ENCODE peak calls at places on chromosomes 6 and 20, in five cellular contexts. E is NCI-H748 treated with DMSO at 0.1 percent for 48 hours, V is endothelial cell of umbilical vein, K is hepatic stellate cell, U is amygdala. S is an unnamed sample.
A peak's percentile ranks its signal among the peaks of the same experiment; 100 is the strongest.

GRCh38 chr20:6295477-6296256 is 172.8 kb upstream of the FERMT1 start:
- DNase-seq in E (no peak), V (no peak), K (no peak), U (no peak), S (no peak)

GRCh38 chr6:35216832-35217811 is 3.4 kb downstream of the SCUBE3 start:
- DNase-seq in E (peak; percentile 86), V (no peak), K (no peak), U (no peak), S (no peak)

GRCh38 chr6:1381397-1382330 is 7.7 kb upstream of the FOXF2 start:
- DNase-seq in E (peak; percentile 26), V (peak; percentile 3), K (peak; percentile 52), U (peak; percentile 40), S (no peak)

GRCh38 chr6:37679539-37680476 is 17.9 kb downstream of the MDGA1 start:
- DNase-seq in E (no peak), V (no peak), K (no peak), U (no peak), S (no peak)

GRCh38 chr6:83463886-83464285 is 33.0 kb upstream of the ME1 start:
- DNase-seq in E (no peak), V (no peak), K (no peak), U (no peak), S (no peak)

GRCh38 chr6:29967379-29968010 is 25.2 kb downstream of the HLA-A start:
- DNase-seq in E (no peak), V (peak; percentile 89), K (no peak), U (no peak), S (no peak)

GRCh38 chr20:32682508-32682987 is 8.8 kb upstream of the C20orf203 start:
- DNase-seq in E (no peak), V (no peak), K (no peak), U (no peak), S (no peak)

GRCh38 chr6:13561624-13562267 is 12.7 kb upstream of the SIRT5 start:
- DNase-seq in E (no peak), V (no peak), K (no peak), U (no peak), S (no peak)

GRCh38 chr6:3816251-3816650 is 32.9 kb upstream of the FAM50B start:
- DNase-seq in E (no peak), V (no peak), K (no peak), U (no peak), S (no peak)

GRCh38 chr20:53048387-53048786 is 76.2 kb downstream of the TSHZ2 start:
- DNase-seq in E (no peak), V (no peak), K (no peak), U (no peak), S (no peak)

GRCh38 chr6:138378463-138378862 is 758 bp downstream of the SMIM28 start:
- DNase-seq in E (peak; percentile 31), V (no peak), K (no peak), U (no peak), S (no peak)

GRCh38 chr6:75334266-75335040 is 49.9 kb upstream of the TMEM30A start:
- DNase-seq in E (no peak), V (peak; percentile 93), K (no peak), U (no peak), S (no peak)

GRCh38 chr6:170286246-170286933 is 4.5 kb downstream of the DLL1 start:
- DNase-seq in E (peak; percentile 45), V (no peak), K (no peak), U (peak; percentile 87), S (peak; percentile 76)

GRCh38 chr6:31048090-31048489 is 37.8 kb downstream of the MUC22 start:
- DNase-seq in E (no peak), V (no peak), K (no peak), U (no peak), S (no peak)

GRCh38 chr6:41092421-41093140 is 19.8 kb downstream of the NFYA start:
- DNase-seq in E (peak; percentile 13), V (peak; percentile 36), K (peak; percentile 30), U (no peak), S (no peak)

GRCh38 chr6:128350416-128351254 is 169.8 kb downstream of the PTPRK start:
- DNase-seq in E (no peak), V (no peak), K (peak; percentile 4), U (no peak), S (no peak)

GRCh38 chr20:50295345-50295744 is 104.7 kb downstream of the CEBPB start:
- DNase-seq in E (no peak), V (no peak), K (no peak), U (no peak), S (no peak)

GRCh38 chr6:77339926-77340325 is 123.4 kb downstream of the HTR1B start:
- DNase-seq in E (no peak), V (no peak), K (no peak), U (no peak), S (no peak)

GRCh38 chr6:99501762-99502161 is 13.5 kb downstream of the USP45 start:
- DNase-seq in E (no peak), V (no peak), K (no peak), U (no peak), S (no peak)

GRCh38 chr6:10429638-10430427 is 15.0 kb upstream of the TFAP2A start:
- DNase-seq in E (peak; percentile 89), V (peak; percentile 65), K (peak; percentile 47), U (peak; percentile 23), S (peak; percentile 37)

GRCh38 chr20:20076297-20077065 is 24.1 kb downstream of the CFAP61 start:
- DNase-seq in E (no peak), V (no peak), K (no peak), U (peak; percentile 86), S (peak; percentile 76)

GRCh38 chr20:10519361-10520048 is 84.4 kb downstream of the SLX4IP start:
- DNase-seq in E (no peak), V (no peak), K (no peak), U (no peak), S (no peak)

GRCh38 chr6:112691289-112691688 is 344.2 kb downstream of the RFPL4B start:
- DNase-seq in E (no peak), V (peak; percentile 64), K (peak; percentile 58), U (no peak), S (no peak)

GRCh38 chr6:4707011-4707410 is 69.2 kb upstream of the CDYL start:
- DNase-seq in E (no peak), V (no peak), K (no peak), U (no peak), S (no peak)

GRCh38 chr20:63259734-63260460 is 5.6 kb upstream of the NKAIN4 start:
- DNase-seq in E (no peak), V (no peak), K (no peak), U (no peak), S (no peak)

GRCh38 chr6:14983599-14984296 is 262.1 kb upstream of the JARID2 start:
- DNase-seq in E (no peak), V (no peak), K (no peak), U (no peak), S (no peak)

GRCh38 chr20:59630526-59630925 is 26.2 kb downstream of the PHACTR3 start:
- DNase-seq in E (no peak), V (no peak), K (no peak), U (no peak), S (no peak)

GRCh38 chr6:37794825-37795224 is 24.7 kb upstream of the ZFAND3 start:
- DNase-seq in E (no peak), V (no peak), K (peak; percentile 29), U (no peak), S (no peak)

GRCh38 chr6:41694815-41695536 is 40.4 kb downstream of the TFEB start:
- DNase-seq in E (no peak), V (no peak), K (peak; percentile 67), U (peak; percentile 31), S (no peak)

GRCh38 chr20:7195704-7196103 is 428.2 kb downstream of the BMP2 start:
- DNase-seq in E (no peak), V (peak; percentile 83), K (no peak), U (no peak), S (no peak)

GRCh38 chr20:18312723-18313122 is 24.4 kb downstream of the ZNF133 start:
- DNase-seq in E (no peak), V (no peak), K (no peak), U (no peak), S (no peak)

GRCh38 chr6:72031471-72031870 is 145.1 kb downstream of the RIMS1 start:
- DNase-seq in E (no peak), V (no peak), K (no peak), U (no peak), S (no peak)

GRCh38 chr20:53660078-53660909 is 66.7 kb upstream of the ZNF217 start:
- DNase-seq in E (no peak), V (peak; percentile 22), K (no peak), U (peak; percentile 13), S (no peak)

GRCh38 chr20:21133404-21133803 is 7.5 kb downstream of the KIZ start:
- DNase-seq in E (no peak), V (no peak), K (no peak), U (no peak), S (no peak)

GRCh38 chr20:19786311-19786710 is 28.3 kb downstream of the RIN2 start:
- DNase-seq in E (no peak), V (peak; percentile 91), K (no peak), U (no peak), S (no peak)

GRCh38 chr6:161901740-161902426 is 628.0 kb upstream of the AGPAT4 start:
- DNase-seq in E (no peak), V (no peak), K (no peak), U (no peak), S (no peak)

GRCh38 chr6:105094133-105094640 is 85.6 kb downstream of the POPDC3 start:
- DNase-seq in E (no peak), V (no peak), K (no peak), U (no peak), S (no peak)

GRCh38 chr20:6079011-6079410 is 25.2 kb upstream of the LRRN4 start:
- DNase-seq in E (no peak), V (no peak), K (no peak), U (no peak), S (no peak)

S was measured in posterior cingulate gyrus.